ENCODE peak calls at places on chromosomes 13 and 19, in six cellular contexts. A, X, V, Z, C and J are unnamed samples.
A peak's percentile ranks its signal among the peaks of the same experiment; 100 is the strongest.

GRCh38 chr13:41791056-41791455 is 169.9 kb downstream of the VWA8 start:
- DNase-seq in A (no peak), X (no peak), V (no peak), Z (no peak), C (no peak), J (no peak)

GRCh38 chr19:44947041-44947581 is 1.3 kb downstream of the APOC2 start:
- DNase-seq in A (no peak), X (no peak), V (no peak), Z (no peak), C (no peak), J (no peak)

GRCh38 chr19:35029737-35030256 is 473 bp upstream of the SCN1B start:
- DNase-seq in A (no peak), X (no peak), V (no peak), Z (no peak), C (no peak), J (no peak)

GRCh38 chr19:38162094-38162493 is 61.9 kb downstream of the DPF1 start:
- DNase-seq in A (no peak), X (no peak), V (no peak), Z (no peak), C (no peak), J (no peak)

GRCh38 chr19:2043269-2043641 is 7.8 kb downstream of the MKNK2 start:
- DNase-seq in A (no peak), X (no peak), V (peak; percentile 71), Z (no peak), C (no peak), J (no peak)

GRCh38 chr13:44380404-44381165 is 7.0 kb downstream of the SERP2 start:
- DNase-seq in A (no peak), X (no peak), V (no peak), Z (no peak), C (no peak), J (no peak)

GRCh38 chr13:31878955-31879354 is 139.6 kb downstream of the RXFP2 start:
- DNase-seq in A (no peak), X (no peak), V (no peak), Z (no peak), C (no peak), J (no peak)

GRCh38 chr19:41352609-41353465 is 885 bp downstream of the TGFB1 start:
- DNase-seq in A (peak; percentile 79), X (peak; percentile 93), V (peak; percentile 79), Z (peak; percentile 89), C (peak; percentile 84), J (peak; percentile 88)

GRCh38 chr13:114325729-114326128 is 11.4 kb downstream of the CHAMP1 start:
- DNase-seq in A (no peak), X (no peak), V (no peak), Z (no peak), C (no peak), J (no peak)

GRCh38 chr19:1052349-1052967 is 12.6 kb downstream of the ABCA7 start:
- DNase-seq in A (no peak), X (no peak), V (no peak), Z (no peak), C (no peak), J (no peak)

GRCh38 chr13:67136157-67136556 is 94.0 kb downstream of the PCDH9 start:
- DNase-seq in A (no peak), X (no peak), V (no peak), Z (no peak), C (no peak), J (no peak)

GRCh38 chr13:91123456-91124127 is 223.9 kb upstream of the MIR17HG start:
- DNase-seq in A (no peak), X (no peak), V (no peak), Z (no peak), C (no peak), J (peak; percentile 3)

GRCh38 chr13:93882086-93882651 is 597.3 kb downstream of the DCT start:
- DNase-seq in A (no peak), X (no peak), V (no peak), Z (no peak), C (no peak), J (no peak)

GRCh38 chr19:54653181-54653809 is 9.5 kb upstream of the LILRB4 start:
- DNase-seq in A (peak; percentile 17), X (no peak), V (no peak), Z (no peak), C (no peak), J (peak; percentile 59)

GRCh38 chr19:2552859-2553258 is 76.9 kb downstream of the GADD45B start:
- DNase-seq in A (no peak), X (peak; percentile 81), V (no peak), Z (peak; percentile 68), C (no peak), J (peak; percentile 90)